ENCODE peak calls at places on chromosomes 4 and X, in four cellular contexts. X is HepG2, D is GM12878, H is K562. V is an unnamed sample.

GRCh38 chrX:9117851-9118250 is 83.9 kb upstream of the FAM9B start:
- DNase-seq in D (no peak), X (no peak), H (no peak), V (no peak)

GRCh38 chrX:47662144-47662657 is 3.2 kb upstream of the UXT start:
- DNase-seq in D (no peak), H (peak; percentile 43), X (no peak), V (no peak)

GRCh38 chr4:143389543-143390195 is 53.0 kb downstream of the GAB1 start:
- DNase-seq in D (no peak), X (peak; percentile 72), H (no peak), V (no peak)

GRCh38 chrX:10110984-10111363 is 45.8 kb upstream of the CLCN4 start:
- DNase-seq in H (no peak), D (peak; percentile 59), X (no peak), V (no peak)

GRCh38 chrX:40176979-40177430 is 79.2 kb upstream of the BCOR start:
- DNase-seq in D (no peak), H (no peak), X (peak; percentile 50), V (no peak)

GRCh38 chrX:12372111-12372510 is 233.8 kb downstream of the FRMPD4 start:
- DNase-seq in D (no peak), X (no peak), H (no peak), V (no peak)

GRCh38 chr4:124936427-124936826 is 223.9 kb upstream of the ANKRD50 start:
- DNase-seq in H (no peak), X (no peak), D (no peak), V (peak; percentile 20)

GRCh38 chr4:175810360-175810759 is 1.7 kb downstream of the GPM6A start:
- DNase-seq in D (no peak), H (no peak), X (no peak), V (no peak)

GRCh38 chr4:26308573-26308972 is 12.2 kb upstream of the RBPJ start:
- DNase-seq in H (no peak), X (no peak), D (no peak), V (no peak)

GRCh38 chrX:34875204-34875603 is 67.4 kb upstream of the FAM47B start:
- DNase-seq in H (no peak), D (no peak), X (no peak), V (no peak)

GRCh38 chr4:154315741-154316140 is 175.9 kb downstream of the DCHS2 start:
- DNase-seq in X (no peak), D (no peak), H (no peak), V (no peak)

DNA sequence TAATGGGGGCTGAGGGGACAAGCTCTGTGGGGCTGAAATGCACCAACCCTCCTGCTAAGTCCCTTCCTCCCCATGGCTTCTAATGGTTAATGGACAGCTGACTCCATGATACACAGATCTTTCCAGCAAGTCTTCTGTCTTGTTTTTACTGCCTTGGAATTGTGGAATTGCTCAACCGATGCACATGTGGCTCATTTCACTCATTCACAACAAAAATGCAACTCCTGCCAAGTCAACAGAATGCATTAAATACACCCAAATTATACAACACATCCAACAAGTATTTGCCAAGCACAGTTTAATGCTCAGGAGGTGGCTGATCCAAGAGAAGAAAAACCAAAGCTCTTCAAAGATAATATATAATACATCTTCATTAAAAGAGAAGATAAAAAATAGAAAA is 61.9 kb upstream of the PAGE4 start:
- DNase-seq in D (no peak), H (no peak), X (no peak), V (no peak)
- TF ChIP-seq SP1 in D (no peak), H (no peak), X (no peak), V (no peak)

DNA sequence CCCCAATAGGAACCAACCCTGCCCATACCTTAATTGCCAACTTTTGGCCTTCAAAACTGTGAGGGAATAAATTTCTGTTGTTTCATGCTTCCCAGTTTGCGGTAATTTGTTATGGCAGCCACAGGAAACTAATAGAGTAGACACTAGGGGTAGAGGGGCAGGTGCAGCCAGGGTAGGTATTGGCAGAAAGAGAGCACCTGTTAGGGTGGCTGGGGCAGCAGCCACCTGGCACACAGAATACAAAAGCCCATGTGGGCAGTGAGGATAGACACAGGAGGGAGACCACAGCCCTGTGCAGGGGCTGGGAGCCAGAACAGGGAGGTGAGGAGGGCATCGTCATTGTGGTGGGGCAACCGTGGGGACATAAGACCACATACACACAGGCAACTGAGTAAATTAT is 28.2 kb downstream of the IRF2 start:
- DNase-seq in D (no peak), H (no peak), X (no peak), V (no peak)
- TF ChIP-seq FOXK2 in D (no peak), H (no peak), X (no peak), V (no peak)

GRCh38 chr4:114879916-114880315 is 233.5 kb downstream of the NDST4 start:
- DNase-seq in X (no peak), H (no peak), D (no peak), V (no peak)
- TF ChIP-seq SP1 in X (no peak), H (no peak), D (no peak), V (no peak)

GRCh38 chr4:85489273-85489672 is 14.3 kb downstream of the ARHGAP24 start:
- DNase-seq in D (no peak), X (no peak), H (no peak), V (no peak)
- TF ChIP-seq FOXK2 in D (no peak), X (no peak), H (no peak), V (no peak)

DNA sequence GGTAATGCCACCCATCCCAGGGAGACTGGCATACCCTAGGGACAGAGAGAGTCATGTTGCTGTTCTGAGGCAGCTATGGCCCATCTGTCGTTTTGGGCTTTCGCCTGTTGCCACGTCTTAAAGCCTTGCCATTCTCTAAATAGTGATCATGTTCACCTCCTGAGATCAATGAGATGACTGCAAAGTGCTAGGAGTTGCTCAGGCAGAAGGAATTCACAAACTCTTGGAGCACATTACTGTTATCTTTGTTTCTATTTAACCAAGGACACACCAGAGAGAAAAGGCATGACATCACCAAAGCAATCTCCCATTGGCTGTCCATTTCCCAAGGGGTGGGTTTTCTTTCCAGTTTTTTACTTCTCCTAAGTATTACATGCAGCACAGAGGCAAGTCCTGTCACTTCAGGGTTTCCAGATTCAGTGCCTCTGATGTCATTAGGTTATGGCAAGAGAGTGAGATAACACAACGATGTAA is 37.1 kb upstream of the SETD7 start:
- DNase-seq in X (peak; percentile 45), H (no peak), D (no peak), V (peak; percentile 60)
- TF ChIP-seq SP1 in X (no peak), H (no peak), D (no peak), V (no peak)

GRCh38 chr4:41142946-41143720 is 71.2 kb downstream of the APBB2 start:
- DNase-seq in H (no peak), X (no peak), D (no peak), V (no peak)

GRCh38 chr4:41146196-41146595 is 68.1 kb downstream of the APBB2 start:
- DNase-seq in H (no peak), D (no peak), X (no peak), V (no peak)

GRCh38 chr4:41143721-41144379 is 70.5 kb downstream of the APBB2 start:
- DNase-seq in X (no peak), D (no peak), H (no peak), V (no peak)

GRCh38 chr4:41145571-41146078 is 68.7 kb downstream of the APBB2 start:
- DNase-seq in D (peak; percentile 31), X (peak; percentile 61), H (no peak), V (no peak)

DNA sequence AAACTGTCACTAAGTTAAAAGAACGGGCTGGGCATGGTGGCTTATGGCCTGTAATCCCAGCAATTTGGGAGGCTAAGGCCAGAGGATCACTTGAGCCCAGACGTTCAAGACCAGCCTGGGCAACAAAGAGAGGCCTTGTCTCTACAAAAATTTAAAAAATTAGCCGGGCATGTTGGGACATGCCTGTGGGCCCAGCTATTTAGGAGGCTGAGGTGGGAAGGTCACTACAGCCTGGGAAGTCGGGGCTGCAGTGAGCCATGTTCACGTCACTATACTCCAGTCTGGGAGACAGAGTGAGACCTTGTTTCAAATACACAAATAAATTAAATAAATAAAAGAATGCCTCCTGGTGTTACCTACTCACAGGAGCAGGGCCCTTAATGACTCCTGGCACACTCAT is 69.5 kb downstream of the APBB2 start:
- DNase-seq in D (no peak), X (peak; percentile 44), H (no peak), V (no peak)
- TF ChIP-seq FOXK2 in D (no peak), X (no peak), H (no peak), V (no peak)

GRCh38 chr4:96603635-96604034 is 763.7 kb downstream of the PDHA2 start:
- DNase-seq in H (no peak), D (no peak), X (no peak), V (no peak)
- TF ChIP-seq SP1 in H (no peak), D (no peak), X (no peak), V (no peak)

V was measured in HEK293T.